ENCODE peak calls at places on chromosome 2, in five cellular contexts. E, F, L, C and V are unnamed samples.

GRCh38 chr2:238786792-238787490 is 60.9 kb upstream of the TWIST2 start:
- DNase-seq in E (no peak), F (no peak), L (no peak), C (no peak), V (no peak)

GRCh38 chr2:66437601-66438497 is 2.9 kb downstream of the MEIS1 start:
- DNase-seq in E (no peak), F (peak), L (no peak), C (no peak), V (peak)

GRCh38 chr2:39156107-39156506 is 35.3 kb upstream of the SOS1 start:
- DNase-seq in E (no peak), F (no peak), L (no peak), C (no peak), V (no peak)

GRCh38 chr2:141528990-141529389 is 601.8 kb downstream of the LRP1B start:
- DNase-seq in E (no peak), F (no peak), L (no peak), C (no peak), V (no peak)

GRCh38 chr2:169315357-169315756 is 47.0 kb downstream of the LRP2 start:
- DNase-seq in E (no peak), F (no peak), L (no peak), C (no peak), V (no peak)

GRCh38 chr2:96148410-96149217 is 3.4 kb upstream of the DUSP2 start:
- DNase-seq in E (peak), F (peak), L (peak), C (peak), V (peak)

GRCh38 chr2:10302479-10303173 is at the start of gene HPCAL1:
- DNase-seq in E (peak), F (peak), L (peak), C (peak), V (peak)

GRCh38 chr2:86293612-86294011 is 43.8 kb downstream of the REEP1 start:
- DNase-seq in E (no peak), F (no peak), L (peak), C (no peak), V (no peak)

GRCh38 chr2:172012688-172013358 is 13.1 kb downstream of the METAP1D start:
- DNase-seq in E (no peak), F (no peak), L (peak), C (peak), V (no peak)

GRCh38 chr2:64222351-64222750 is 78.1 kb upstream of the PELI1 start:
- DNase-seq in E (no peak), F (no peak), L (no peak), C (no peak), V (no peak)

GRCh38 chr2:161412346-161412745 is 3.8 kb upstream of the TBR1 start:
- DNase-seq in E (no peak), F (no peak), L (peak), C (no peak), V (no peak)

GRCh38 chr2:6957910-6958615 is 40.9 kb downstream of the RNF144A start:
- DNase-seq in E (no peak), F (no peak), L (no peak), C (no peak), V (no peak)

GRCh38 chr2:42840141-42840540 is 47.8 kb upstream of the HAAO start:
- DNase-seq in E (no peak), F (no peak), L (no peak), C (no peak), V (peak)

GRCh38 chr2:38182518-38183013 is 106.6 kb upstream of the CYP1B1 start:
- DNase-seq in E (no peak), F (no peak), L (no peak), C (no peak), V (no peak)

GRCh38 chr2:28390241-28390856 is 2.3 kb upstream of the FOSL2 start:
- DNase-seq in E (peak), F (peak), L (peak), C (peak), V (peak)

GRCh38 chr2:120556908-120557307 is 178.8 kb upstream of the GLI2 start:
- DNase-seq in E (no peak), F (no peak), L (no peak), C (no peak), V (no peak)

GRCh38 chr2:206086683-206087350 is 843 bp upstream of the INO80D start:
- DNase-seq in E (no peak), F (no peak), L (peak), C (no peak), V (no peak)

GRCh38 chr2:44171018-44171417 is 2.3 kb downstream of the PPM1B start:
- DNase-seq in E (no peak), F (no peak), L (peak), C (no peak), V (no peak)

GRCh38 chr2:228268756-228269155 is 87.3 kb upstream of the SPHKAP start:
- DNase-seq in E (no peak), F (no peak), L (no peak), C (peak), V (no peak)

GRCh38 chr2:16650287-16651249 is 15.1 kb downstream of the CYRIA start:
- DNase-seq in E (no peak), F (no peak), L (peak), C (no peak), V (no peak)

GRCh38 chr2:238947920-238948710 is 100.2 kb downstream of the TWIST2 start:
- DNase-seq in E (no peak), F (peak), L (peak), C (no peak), V (no peak)

GRCh38 chr2:224162122-224162521 is 123.0 kb upstream of the SERPINE2 start:
- DNase-seq in E (no peak), F (no peak), L (peak), C (no peak), V (no peak)

GRCh38 chr2:234705108-234705507 is 208.2 kb upstream of the ARL4C start:
- DNase-seq in E (no peak), F (no peak), L (peak), C (no peak), V (no peak)

GRCh38 chr2:53087282-53087882 is 680.2 kb upstream of the CHAC2 start:
- DNase-seq in E (no peak), F (no peak), L (peak), C (no peak), V (no peak)

GRCh38 chr2:189719531-189719930 is 43.1 kb downstream of the OSGEPL1 start:
- DNase-seq in E (no peak), F (no peak), L (no peak), C (no peak), V (no peak)

GRCh38 chr2:141331127-141331526 is 799.7 kb downstream of the LRP1B start:
- DNase-seq in E (no peak), F (no peak), L (peak), C (no peak), V (no peak)

GRCh38 chr2:121220995-121221394 is 64.0 kb downstream of the TFCP2L1 start:
- DNase-seq in E (no peak), F (no peak), L (peak), C (no peak), V (no peak)

GRCh38 chr2:225670111-225670974 is 270.8 kb downstream of the NYAP2 start:
- DNase-seq in E (no peak), F (no peak), L (peak), C (no peak), V (no peak)

GRCh38 chr2:223619486-223620129 is 17.4 kb upstream of the SCG2 start:
- DNase-seq in E (no peak), F (no peak), L (no peak), C (no peak), V (no peak)

GRCh38 chr2:135164431-135164830 is 112.3 kb downstream of the RAB3GAP1 start:
- DNase-seq in E (no peak), F (no peak), L (peak), C (no peak), V (no peak)

GRCh38 chr2:220044383-220044782 is 417.0 kb downstream of the SLC4A3 start:
- DNase-seq in E (no peak), F (no peak), L (no peak), C (no peak), V (no peak)

GRCh38 chr2:119004602-119005001 is 62.6 kb downstream of the MARCO start:
- DNase-seq in E (no peak), F (no peak), L (no peak), C (no peak), V (no peak)

GRCh38 chr2:7984693-7985353 is 697.0 kb upstream of the ID2 start:
- DNase-seq in E (no peak), F (no peak), L (no peak), C (no peak), V (no peak)

GRCh38 chr2:15642334-15643208 is 50.9 kb downstream of the DDX1 start:
- DNase-seq in E (no peak), F (no peak), L (no peak), C (no peak), V (no peak)